ENCODE peak calls at places on chromosome 1, in six cellular contexts. J is GM12891, Q is body of pancreas, B is IMR-90, L is breast epithelium, E is A549. S is an unnamed sample.

GRCh38 chr1:188089461-188089860 is 1260.7 kb downstream of the PLA2G4A start:
- DNase-seq in E (no peak), L (no peak), J (no peak), Q (no peak), B (peak; percentile 11), S (no peak)

GRCh38 chr1:233714631-233715217 is 100.8 kb downstream of the KCNK1 start:
- DNase-seq in L (no peak), B (no peak), E (no peak), J (no peak), Q (no peak), S (no peak)

GRCh38 chr1:1617516-1617915 is 2.2 kb downstream of the MIB2 start:
- DNase-seq in J (no peak), Q (no peak), B (no peak), L (no peak), E (no peak), S (no peak)

GRCh38 chr1:113207019-113207418 is 134.0 kb downstream of the LRIG2 start:
- DNase-seq in L (no peak), B (no peak), E (peak; percentile 14), Q (no peak), J (no peak), S (no peak)

GRCh38 chr1:22024485-22025367 is 23.3 kb downstream of the CELA3A start:
- DNase-seq in Q (peak; percentile 44), L (no peak), E (peak; percentile 73), J (no peak), B (peak; percentile 81), S (peak; percentile 41)

GRCh38 chr1:201048521-201048920 is 25.0 kb upstream of the KIF21B start:
- DNase-seq in Q (no peak), J (no peak), B (no peak), E (no peak), L (no peak), S (no peak)

GRCh38 chr1:201537966-201538617 is 835 bp upstream of the NAV1 start:
- DNase-seq in J (no peak), E (no peak), L (no peak), B (no peak), Q (no peak), S (no peak)

GRCh38 chr1:59295603-59296002 is 1.3 kb upstream of the FGGY start:
- DNase-seq in B (no peak), L (no peak), E (no peak), Q (no peak), J (no peak), S (no peak)

GRCh38 chr1:213326666-213327317 is 275.8 kb downstream of the RPS6KC1 start:
- DNase-seq in Q (no peak), J (no peak), B (peak; percentile 77), E (no peak), L (no peak), S (no peak)

GRCh38 chr1:205229399-205229861 is 1.7 kb downstream of the TMCC2 start:
- DNase-seq in L (no peak), B (peak; percentile 57), Q (peak; percentile 83), J (peak; percentile 65), E (peak; percentile 76), S (peak; percentile 89)

GRCh38 chr1:1847061-1847460 is 43.8 kb downstream of the GNB1 start:
- DNase-seq in Q (peak; percentile 49), J (no peak), B (no peak), L (no peak), E (no peak), S (no peak)

GRCh38 chr1:21511579-21512522 is 2.6 kb downstream of the ALPL start:
- DNase-seq in J (no peak), E (no peak), Q (peak; percentile 52), L (peak; percentile 80), B (peak; percentile 96), S (peak; percentile 49)

GRCh38 chr1:226653311-226653921 is 85.7 kb downstream of the ITPKB start:
- DNase-seq in Q (no peak), B (no peak), E (no peak), J (no peak), L (no peak), S (no peak)

GRCh38 chr1:232538224-232538942 is 91.5 kb downstream of the SIPA1L2 start:
- DNase-seq in Q (no peak), B (peak; percentile 66), J (no peak), E (peak; percentile 20), L (no peak), S (peak; percentile 40)

GRCh38 chr1:10629091-10629815 is 154.5 kb downstream of the PEX14 start:
- DNase-seq in B (no peak), E (no peak), J (no peak), L (no peak), Q (no peak), S (no peak)

GRCh38 chr1:229229137-229229720 is 41.7 kb upstream of the RAB4A start:
- DNase-seq in Q (peak; percentile 42), B (no peak), E (peak; percentile 71), J (no peak), L (peak; percentile 70), S (no peak)

GRCh38 chr1:154791292-154792278 is 78.5 kb downstream of the KCNN3 start:
- DNase-seq in L (no peak), Q (no peak), E (no peak), B (peak; percentile 21), J (peak; percentile 74), S (peak; percentile 52)

GRCh38 chr1:43432907-43433306 is 20.8 kb downstream of the HYI start:
- DNase-seq in E (no peak), J (no peak), B (no peak), L (peak; percentile 35), Q (no peak), S (no peak)

DNA sequence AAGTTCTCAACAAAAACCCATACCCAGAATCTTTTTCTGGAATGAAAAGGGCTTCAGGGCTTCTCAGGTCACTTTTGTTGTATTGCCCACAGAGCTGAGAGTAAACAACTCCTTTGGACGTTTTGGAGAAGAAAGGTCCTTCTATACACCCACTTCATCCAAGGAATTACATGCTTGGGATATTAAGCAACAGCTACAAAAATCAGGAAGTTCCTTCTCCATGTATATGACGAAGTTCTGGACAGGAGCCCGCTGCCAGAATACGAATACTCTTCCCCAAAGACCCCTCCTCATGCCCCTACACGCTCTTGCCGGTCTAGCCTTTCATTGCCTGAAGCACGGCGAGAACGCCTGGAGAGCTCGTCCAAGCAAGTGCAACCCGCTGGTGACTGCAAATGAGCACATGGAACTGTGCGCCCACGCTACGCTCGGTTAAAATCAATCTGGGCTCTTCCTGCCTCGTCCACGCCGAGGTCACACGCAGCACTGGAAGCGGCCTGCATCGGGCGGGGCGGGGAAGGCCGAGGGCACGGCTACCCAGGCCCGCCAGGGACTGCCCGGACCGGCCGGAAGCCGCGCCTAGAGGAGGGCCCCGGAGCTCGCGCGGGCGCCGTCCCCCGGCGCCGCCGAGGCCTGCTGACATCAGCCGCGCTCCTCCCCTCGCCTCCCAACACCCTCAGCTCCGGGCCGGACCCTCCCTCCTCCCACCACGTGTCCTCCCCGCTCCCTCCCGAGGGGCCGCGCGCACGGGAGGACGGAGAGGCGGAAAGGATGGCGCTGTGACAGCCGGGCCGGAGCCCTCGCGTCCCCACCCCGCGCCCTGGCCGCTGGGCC is at the start of gene POGK:
- DNase-seq in E (peak; percentile 93), B (peak; percentile 88), J (peak; percentile 87), L (peak; percentile 90), Q (peak; percentile 93), S (peak; percentile 87)
- TF ChIP-seq POLR2A in E (peak; percentile 87), B (peak; percentile 79), J (peak; percentile 78), L (no peak), Q (peak; percentile 87), S (peak; percentile 81)

DNA sequence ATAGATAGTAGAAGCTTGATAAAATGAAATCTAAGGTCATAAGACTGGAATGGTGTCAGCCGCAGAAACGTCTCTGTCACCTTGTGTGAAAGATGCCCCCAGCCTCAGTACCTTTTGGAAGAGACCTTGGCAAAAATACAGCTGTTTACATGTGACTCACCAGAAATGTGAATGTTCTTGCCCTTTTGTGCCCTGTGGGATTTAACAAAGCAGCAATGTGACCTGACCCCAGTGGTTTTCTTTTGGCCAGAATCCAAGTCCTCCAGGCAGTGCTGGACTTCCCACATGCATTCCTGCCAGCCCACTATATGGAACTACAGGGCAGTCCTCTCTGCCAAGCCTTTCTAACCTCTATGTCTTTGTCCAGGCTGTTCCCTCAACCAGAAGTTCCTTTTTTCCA is 27.2 kb upstream of the LRRC8C start:
- DNase-seq in E (no peak), J (no peak), L (no peak), Q (no peak), B (peak; percentile 55), S (peak; percentile 31)
- TF ChIP-seq POLR2A in E (no peak), J (no peak), L (no peak), Q (no peak), B (no peak), S (no peak)

GRCh38 chr1:26320896-26321295 is 3.1 kb downstream of the CD52 start:
- DNase-seq in B (no peak), J (no peak), Q (no peak), L (no peak), E (no peak), S (no peak)
- TF ChIP-seq POLR2A in B (no peak), J (no peak), Q (no peak), L (no peak), E (no peak), S (no peak)

GRCh38 chr1:8879348-8880067 is 1.0 kb upstream of the ENO1 start:
- DNase-seq in L (no peak), B (no peak), J (no peak), Q (no peak), E (no peak), S (no peak)

GRCh38 chr1:8876099-8876496 is 2.4 kb downstream of the ENO1 start:
- DNase-seq in E (no peak), Q (no peak), L (no peak), B (no peak), J (no peak), S (no peak)

GRCh38 chr1:8883510-8883909 is 5.0 kb upstream of the ENO1 start:
- DNase-seq in Q (no peak), J (no peak), B (no peak), L (no peak), E (peak; percentile 58), S (no peak)

GRCh38 chr1:8878448-8879347 is at the start of gene ENO1:
- DNase-seq in L (peak; percentile 99), B (peak; percentile 97), J (peak; percentile 93), Q (peak; percentile 97), E (peak; percentile 97), S (peak; percentile 71)

DNA sequence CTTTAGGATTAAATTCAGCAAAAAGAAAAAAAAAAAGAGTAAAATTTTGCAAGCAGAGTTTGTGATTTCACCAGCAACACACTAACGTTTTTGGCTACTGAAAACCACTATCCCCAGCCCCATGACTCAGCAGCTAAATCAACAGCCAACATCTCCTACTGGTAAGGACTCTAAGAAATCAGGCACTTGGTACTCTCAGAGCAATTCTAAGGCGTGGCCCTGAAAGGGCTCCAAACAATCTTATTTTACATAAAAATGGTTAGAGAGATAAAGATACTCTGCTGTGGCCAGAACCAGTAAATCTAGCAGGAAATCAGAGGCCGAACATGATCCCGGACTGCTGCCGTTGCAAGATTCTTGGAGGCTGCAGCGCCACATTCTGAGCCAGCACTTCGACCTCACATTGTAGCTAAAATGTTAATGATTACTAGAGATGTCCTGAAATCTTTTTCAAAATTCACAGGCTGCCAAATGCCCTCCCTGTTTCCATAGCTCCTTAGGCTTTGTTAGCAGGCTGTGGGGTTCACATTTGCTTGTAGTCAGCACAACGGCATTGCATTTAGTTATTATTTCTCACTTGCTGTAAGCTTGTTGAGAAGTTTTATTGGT is 1.7 kb upstream of the ENO1 start:
- DNase-seq in L (no peak), J (peak; percentile 39), Q (peak; percentile 74), B (peak; percentile 97), E (peak; percentile 92), S (no peak)
- TF ChIP-seq POLR2A in L (no peak), J (no peak), Q (peak; percentile 13), B (no peak), E (no peak), S (no peak)

S was measured in H54.